ENCODE peak calls at places on chromosome 21, in four cellular contexts. One of them, this sample, is unnamed.

GRCh38 chr21:31537872-31538576 is 121.5 kb upstream of the SOD1 start:
- DNase-seq in uterus: no peak
- DNase-seq in H1: peak; percentile 77
- DNase-seq in GM23248: no peak
- DNase-seq in this sample: no peak

GRCh38 chr21:40371329-40371728 is 475.6 kb downstream of the DSCAM start:
- DNase-seq in uterus: no peak
- DNase-seq in H1: no peak
- DNase-seq in GM23248: no peak
- DNase-seq in this sample: no peak

GRCh38 chr21:38139380-38140168 is 117.2 kb upstream of the KCNJ15 start:
- DNase-seq in uterus: no peak
- DNase-seq in H1: no peak
- DNase-seq in GM23248: peak; percentile 58
- DNase-seq in this sample: no peak

GRCh38 chr21:36966846-36967657 is 583 bp upstream of the HLCS start:
- DNase-seq in uterus: peak; percentile 43
- DNase-seq in H1: peak; percentile 65
- DNase-seq in GM23248: peak; percentile 18
- DNase-seq in this sample: no peak

GRCh38 chr21:34553199-34553952 is 41.4 kb upstream of the KCNE1 start:
- DNase-seq in uterus: no peak
- DNase-seq in H1: no peak
- DNase-seq in GM23248: peak; percentile 88
- DNase-seq in this sample: no peak

GRCh38 chr21:35259452-35259851 is 210.3 kb upstream of the RUNX1 start:
- DNase-seq in uterus: no peak
- DNase-seq in H1: no peak
- DNase-seq in GM23248: no peak
- DNase-seq in this sample: no peak

GRCh38 chr21:28675265-28676041 is 317.2 kb downstream of the LTN1 start:
- DNase-seq in uterus: peak; percentile 29
- DNase-seq in H1: no peak
- DNase-seq in GM23248: peak; percentile 58
- DNase-seq in this sample: no peak

GRCh38 chr21:36321325-36322082 is 1.5 kb downstream of the MORC3 start:
- DNase-seq in uterus: no peak
- DNase-seq in H1: no peak
- DNase-seq in GM23248: peak; percentile 54
- DNase-seq in this sample: no peak

GRCh38 chr21:42671778-42672593 is 18.6 kb downstream of the PDE9A start:
- DNase-seq in uterus: no peak
- DNase-seq in H1: no peak
- DNase-seq in GM23248: no peak
- DNase-seq in this sample: no peak

GRCh38 chr21:35394634-35395369 is 345.7 kb upstream of the RUNX1 start:
- DNase-seq in uterus: no peak
- DNase-seq in H1: no peak
- DNase-seq in GM23248: no peak
- DNase-seq in this sample: no peak

GRCh38 chr21:28436286-28436932 is 556.3 kb downstream of the LTN1 start:
- DNase-seq in uterus: peak; percentile 81
- DNase-seq in H1: no peak
- DNase-seq in GM23248: peak; percentile 81
- DNase-seq in this sample: no peak

GRCh38 chr21:14581902-14582457 is 35.9 kb upstream of the SAMSN1 start:
- DNase-seq in uterus: no peak
- DNase-seq in H1: no peak
- DNase-seq in GM23248: no peak
- DNase-seq in this sample: no peak

GRCh38 chr21:36701912-36702621 is 3.2 kb downstream of the SIM2 start:
- DNase-seq in uterus: no peak
- DNase-seq in H1: peak; percentile 65
- DNase-seq in GM23248: no peak
- DNase-seq in this sample: no peak

GRCh38 chr21:44696572-44696971 is 400 bp upstream of the KRTAP10-12 start:
- DNase-seq in uterus: no peak
- DNase-seq in H1: no peak
- DNase-seq in GM23248: no peak
- DNase-seq in this sample: no peak

GRCh38 chr21:39316729-39317128 is 3.3 kb upstream of the BRWD1 start:
- DNase-seq in uterus: no peak
- DNase-seq in H1: no peak
- DNase-seq in GM23248: peak; percentile 17
- DNase-seq in this sample: no peak

GRCh38 chr21:42799516-42799915 is 79.8 kb downstream of the WDR4 start:
- DNase-seq in uterus: no peak
- DNase-seq in H1: peak; percentile 35
- DNase-seq in GM23248: no peak
- DNase-seq in this sample: no peak

GRCh38 chr21:15682977-15683376 is 46.8 kb upstream of the USP25 start:
- DNase-seq in uterus: no peak
- DNase-seq in H1: no peak
- DNase-seq in GM23248: peak; percentile 65
- DNase-seq in this sample: no peak

GRCh38 chr21:36104306-36105300 is 30.3 kb upstream of the CBR3 start:
- DNase-seq in uterus: peak; percentile 32
- DNase-seq in H1: peak; percentile 92
- DNase-seq in GM23248: peak; percentile 21
- DNase-seq in this sample: no peak

GRCh38 chr21:22791986-22792560 is 1793.9 kb downstream of the NCAM2 start:
- DNase-seq in uterus: no peak
- DNase-seq in H1: no peak
- DNase-seq in GM23248: peak; percentile 70
- DNase-seq in this sample: no peak

GRCh38 chr21:42537106-42537742 is 23.6 kb downstream of the SLC37A1 start:
- DNase-seq in uterus: no peak
- DNase-seq in H1: no peak
- DNase-seq in GM23248: peak; percentile 6
- DNase-seq in this sample: no peak

GRCh38 chr21:34795152-34796141 is 126.7 kb downstream of the CLIC6 start:
- DNase-seq in uterus: no peak
- DNase-seq in H1: no peak
- DNase-seq in GM23248: peak; percentile 91
- DNase-seq in this sample: no peak

GRCh38 chr21:44871576-44872265 is 1.8 kb downstream of the PTTG1IP start:
- DNase-seq in uterus: peak; percentile 39
- DNase-seq in H1: no peak
- DNase-seq in GM23248: peak; percentile 94
- DNase-seq in this sample: no peak

GRCh38 chr21:45570826-45571601 is 28.8 kb upstream of the SLC19A1 start:
- DNase-seq in uterus: peak; percentile 53
- DNase-seq in H1: peak; percentile 37
- DNase-seq in GM23248: peak; percentile 71
- DNase-seq in this sample: no peak

GRCh38 chr21:29371464-29371863 is 72.7 kb downstream of the BACH1 start:
- DNase-seq in uterus: no peak
- DNase-seq in H1: no peak
- DNase-seq in GM23248: no peak
- DNase-seq in this sample: no peak

GRCh38 chr21:43921602-43921978 is 56.6 kb downstream of the AGPAT3 start:
- DNase-seq in uterus: no peak
- DNase-seq in H1: no peak
- DNase-seq in GM23248: no peak
- DNase-seq in this sample: no peak

GRCh38 chr21:35256468-35256988 is 207.4 kb upstream of the RUNX1 start:
- DNase-seq in uterus: peak; percentile 74
- DNase-seq in H1: no peak
- DNase-seq in GM23248: peak; percentile 96
- DNase-seq in this sample: no peak

GRCh38 chr21:15671188-15671587 is 58.6 kb upstream of the USP25 start:
- DNase-seq in uterus: no peak
- DNase-seq in H1: no peak
- DNase-seq in GM23248: no peak
- DNase-seq in this sample: no peak

GRCh38 chr21:40047993-40048730 is 180.9 kb downstream of the PCP4 start:
- DNase-seq in uterus: no peak
- DNase-seq in H1: no peak
- DNase-seq in GM23248: no peak
- DNase-seq in this sample: no peak

GRCh38 chr21:34800797-34801518 is 132.2 kb downstream of the CLIC6 start:
- DNase-seq in uterus: no peak
- DNase-seq in H1: no peak
- DNase-seq in GM23248: peak; percentile 92
- DNase-seq in this sample: no peak

GRCh38 chr21:43782741-43783700 is 6.4 kb upstream of the RRP1 start:
- DNase-seq in uterus: no peak
- DNase-seq in H1: no peak
- DNase-seq in GM23248: no peak
- DNase-seq in this sample: no peak

DNA sequence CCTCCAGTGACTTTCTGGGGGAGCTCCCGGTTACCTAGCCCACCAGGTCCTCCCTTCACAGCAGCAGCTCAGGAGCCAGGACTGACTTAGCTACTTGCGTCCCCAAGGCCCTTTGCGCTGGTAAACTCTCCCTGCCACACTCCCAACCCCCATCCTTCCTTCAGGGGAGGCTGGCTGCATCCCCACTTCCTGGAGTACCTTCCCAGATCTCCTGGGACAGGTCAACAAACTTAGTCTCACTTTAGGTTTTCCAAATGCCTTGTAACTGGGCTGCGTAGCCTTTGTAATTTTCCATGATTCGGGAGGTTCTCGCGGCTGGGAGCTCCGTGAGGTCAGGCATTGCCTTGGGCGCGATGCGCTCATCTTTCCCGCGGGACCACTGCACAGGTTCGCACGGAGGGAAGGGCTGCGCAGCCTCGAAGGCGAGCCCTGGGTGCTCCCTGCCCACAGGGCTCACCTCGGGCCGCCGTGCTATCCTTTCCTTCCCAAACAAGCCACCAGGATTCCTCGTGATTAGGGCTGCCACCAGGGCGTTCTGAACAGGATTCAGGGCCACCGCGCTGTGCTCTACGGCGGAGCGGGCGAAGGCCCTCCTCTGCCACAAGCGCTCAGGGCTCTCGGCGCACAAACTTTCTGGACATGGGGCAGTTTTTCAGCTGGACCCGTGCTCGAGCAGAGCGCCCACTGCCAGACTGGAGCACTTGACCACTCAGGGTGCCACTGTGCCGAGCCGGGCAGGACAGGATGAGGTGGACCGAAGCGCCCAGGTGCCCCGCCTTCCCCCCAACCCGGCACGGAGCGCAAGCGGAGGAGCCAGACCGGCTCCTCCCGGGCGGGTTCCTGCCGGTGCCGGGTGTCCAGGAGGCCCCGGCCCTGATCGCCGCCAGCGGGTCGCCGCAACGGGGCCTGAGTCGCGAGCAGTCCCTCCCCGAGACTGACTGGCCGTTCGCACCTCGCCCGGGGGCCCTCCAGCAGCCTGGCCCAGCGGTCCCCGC is 1.1 kb downstream of the TMPRSS2 start:
- DNase-seq in uterus: no peak
- DNase-seq in H1: peak; percentile 77
- DNase-seq in GM23248: peak; percentile 14
- DNase-seq in this sample: no peak
- H3K4me3 ChIP-seq in uterus: no peak overlapping the region
- H3K4me3 ChIP-seq in H1: peak overlapping the region; percentile 74
- H3K4me3 ChIP-seq in GM23248: no peak overlapping the region
- H3K4me3 ChIP-seq in this sample: peak overlapping the region; percentile 58

GRCh38 chr21:17813353-17813752 is 5.8 kb downstream of the C21orf91 start:
- DNase-seq in uterus: no peak
- DNase-seq in H1: no peak
- DNase-seq in GM23248: no peak
- DNase-seq in this sample: no peak
- H3K4me3 ChIP-seq in uterus: no peak overlapping the region
- H3K4me3 ChIP-seq in H1: no peak overlapping the region
- H3K4me3 ChIP-seq in GM23248: no peak overlapping the region
- H3K4me3 ChIP-seq in this sample: no peak overlapping the region

GRCh38 chr21:46636550-46637289 is 1.2 kb downstream of the PRMT2 start:
- DNase-seq in uterus: no peak
- DNase-seq in H1: no peak
- DNase-seq in GM23248: no peak
- DNase-seq in this sample: no peak
- H3K4me3 ChIP-seq in uterus: no peak overlapping the region
- H3K4me3 ChIP-seq in H1: peak overlapping the region; percentile 80
- H3K4me3 ChIP-seq in GM23248: peak overlapping the region; percentile 99
- H3K4me3 ChIP-seq in this sample: peak overlapping the region; percentile 92

GRCh38 chr21:8992731-8993174 is 1528.6 kb upstream of the TPTE start:
- DNase-seq in uterus: no peak
- DNase-seq in H1: no peak
- DNase-seq in GM23248: no peak
- DNase-seq in this sample: no peak
- H3K4me3 ChIP-seq in uterus: no peak overlapping the region
- H3K4me3 ChIP-seq in H1: no peak overlapping the region
- H3K4me3 ChIP-seq in GM23248: no peak overlapping the region
- H3K4me3 ChIP-seq in this sample: no peak overlapping the region

GRCh38 chr21:33360871-33361602 is 36.3 kb downstream of the IFNAR1 start:
- DNase-seq in uterus: peak; percentile 73
- DNase-seq in H1: peak; percentile 96
- DNase-seq in GM23248: peak; percentile 76
- DNase-seq in this sample: no peak
- H3K4me3 ChIP-seq in uterus: no peak overlapping the region
- H3K4me3 ChIP-seq in H1: peak overlapping the region; percentile 47
- H3K4me3 ChIP-seq in GM23248: peak overlapping the region; percentile 35
- H3K4me3 ChIP-seq in this sample: no peak overlapping the region

This sample was measured in esophagus squamous epithelium.